ENCODE peak calls at places on chromosomes 1 and 21, in six cellular contexts. T, X, E, O, Z and V are unnamed samples.

GRCh38 chr1:30242722-30243465 is 480.5 kb downstream of the MATN1 start:
- DNase-seq in T (no peak), X (no peak), E (no peak), O (no peak), Z (no peak), V (no peak)

GRCh38 chr1:38609166-38609880 is 250.2 kb downstream of the RRAGC start:
- DNase-seq in T (no peak), X (no peak), E (no peak), O (no peak), Z (no peak), V (no peak)

GRCh38 chr1:244545511-244545910 is 84.4 kb downstream of the CATSPERE start:
- DNase-seq in T (no peak), X (no peak), E (no peak), O (no peak), Z (no peak), V (no peak)

GRCh38 chr1:27555700-27556424 is 48.1 kb downstream of the AHDC1 start:
- DNase-seq in T (no peak), X (no peak), E (peak), O (no peak), Z (no peak), V (no peak)

GRCh38 chr1:65434760-65435159 is 14.3 kb downstream of the LEPR start:
- DNase-seq in T (no peak), X (no peak), E (no peak), O (no peak), Z (no peak), V (no peak)

GRCh38 chr1:168360151-168360550 is 79.5 kb downstream of the TBX19 start:
- DNase-seq in T (no peak), X (no peak), E (no peak), O (no peak), Z (no peak), V (no peak)

GRCh38 chr1:101996830-101997485 is at the start of gene OLFM3:
- DNase-seq in T (no peak), X (peak), E (no peak), O (no peak), Z (peak), V (no peak)

GRCh38 chr1:8020032-8020431 is 6.1 kb downstream of the ERRFI1 start:
- DNase-seq in T (no peak), X (no peak), E (no peak), O (peak), Z (no peak), V (peak)

GRCh38 chr21:42352433-42353095 is 1.8 kb upstream of the TFF2 start:
- DNase-seq in T (no peak), X (no peak), E (no peak), O (no peak), Z (no peak), V (no peak)

GRCh38 chr1:26852701-26853100 is 10.2 kb upstream of the SFN start:
- DNase-seq in T (no peak), X (no peak), E (no peak), O (no peak), Z (no peak), V (no peak)

GRCh38 chr1:61175976-61176375 is 93.6 kb downstream of the NFIA start:
- DNase-seq in T (no peak), X (no peak), E (no peak), O (no peak), Z (no peak), V (no peak)

GRCh38 chr1:105608713-105609112 is 1447.8 kb upstream of the PRMT6 start:
- DNase-seq in T (no peak), X (peak), E (peak), O (no peak), Z (no peak), V (no peak)

GRCh38 chr1:116329524-116330341 is 43.3 kb upstream of the ATP1A1 start:
- DNase-seq in T (no peak), X (no peak), E (no peak), O (no peak), Z (no peak), V (no peak)

GRCh38 chr1:20134995-20135394 is 4.1 kb upstream of the PLA2G2F start:
- DNase-seq in T (no peak), X (no peak), E (no peak), O (no peak), Z (no peak), V (no peak)

GRCh38 chr1:51750729-51751128 is 127.8 kb downstream of the NRDC start:
- DNase-seq in T (no peak), X (no peak), E (no peak), O (peak), Z (no peak), V (no peak)

GRCh38 chr1:61436491-61437120 is 288.3 kb downstream of the TM2D1 start:
- DNase-seq in T (no peak), X (no peak), E (no peak), O (no peak), Z (no peak), V (no peak)

GRCh38 chr1:234544094-234544579 is 65.2 kb upstream of the TARBP1 start:
- DNase-seq in T (peak), X (peak), E (peak), O (peak), Z (peak), V (no peak)

GRCh38 chr1:41323243-41323642 is 38.0 kb upstream of the FOXO6 start:
- DNase-seq in T (no peak), X (no peak), E (no peak), O (no peak), Z (no peak), V (no peak)

GRCh38 chr1:8002329-8003320 is 23.5 kb downstream of the ERRFI1 start:
- DNase-seq in T (no peak), X (no peak), E (peak), O (no peak), Z (no peak), V (no peak)

GRCh38 chr21:28788030-28788429 is 204.6 kb downstream of the LTN1 start:
- DNase-seq in T (no peak), X (no peak), E (no peak), O (no peak), Z (no peak), V (no peak)

GRCh38 chr21:23398726-23399125 is 2208.6 kb downstream of the MRPL39 start:
- DNase-seq in T (no peak), X (no peak), E (no peak), O (no peak), Z (no peak), V (no peak)

GRCh38 chr1:113388621-113389355 is 1.5 kb upstream of the MAGI3 start:
- DNase-seq in T (no peak), X (peak), E (peak), O (no peak), Z (no peak), V (no peak)

GRCh38 chr1:214009613-214010550 is 22.1 kb downstream of the PROX1 start:
- DNase-seq in T (no peak), X (no peak), E (no peak), O (no peak), Z (no peak), V (no peak)

GRCh38 chr21:34530264-34530663 is 18.3 kb upstream of the KCNE1 start:
- DNase-seq in T (no peak), X (no peak), E (no peak), O (peak), Z (no peak), V (no peak)

GRCh38 chr21:42806489-42807140 is 72.7 kb downstream of the WDR4 start:
- DNase-seq in T (no peak), X (no peak), E (no peak), O (no peak), Z (no peak), V (no peak)